ENCODE peak calls at places on chromosomes 4 and X, in ten cellular contexts. Q, S, E, V, O, W, K, M, B and H are unnamed samples. For H3K9me3, the result is how much of the 10 kb centered on the place peaks cover.

GRCh38 chr4:82898322-82899243 is 2.0 kb upstream of the THAP9 start:
- DNase-seq in E (no peak), Q (peak), K (no peak), W (no peak), V (peak), B (no peak), S (peak), O (peak), M (no peak), H (no peak)

GRCh38 chr4:150863456-150863855 is 151.6 kb downstream of the LRBA start:
- DNase-seq in O (no peak), B (no peak), E (no peak), W (no peak), M (no peak), V (no peak), K (no peak), S (no peak), Q (no peak), H (no peak)

GRCh38 chr4:38994135-38994534 is 38.1 kb downstream of the TMEM156 start:
- DNase-seq in W (no peak), M (no peak), E (no peak), K (no peak), B (no peak), O (no peak), S (no peak), V (no peak), Q (no peak), H (no peak)

GRCh38 chr4:43014266-43014665 is 121.8 kb downstream of the GRXCR1 start:
- DNase-seq in O (no peak), W (no peak), Q (no peak), E (no peak), M (no peak), V (no peak), K (no peak), B (no peak), S (no peak), H (no peak)

GRCh38 chr4:183987987-183988392 is 82.9 kb downstream of the STOX2 start:
- DNase-seq in Q (peak), S (peak), W (peak), K (no peak), O (peak), M (peak), V (peak), E (peak), B (no peak), H (peak)

GRCh38 chr4:1207603-1208265 is 35.4 kb upstream of the SPON2 start:
- DNase-seq in S (no peak), K (no peak), M (no peak), W (peak), Q (peak), V (peak), B (no peak), E (peak), O (no peak), H (peak)

GRCh38 chr4:3426465-3427133 is 15.2 kb upstream of the HGFAC start:
- DNase-seq in M (no peak), V (no peak), E (no peak), K (no peak), Q (no peak), W (no peak), B (no peak), O (no peak), S (no peak), H (no peak)

GRCh38 chrX:109902665-109903064 is 100.2 kb upstream of the TMEM164 start:
- DNase-seq in K (no peak), W (no peak), O (no peak), M (no peak), B (no peak), E (no peak), S (no peak), V (no peak), Q (peak), H (no peak)

GRCh38 chr4:189981970-189982369 is 41.3 kb downstream of the FRG1 start:
- DNase-seq in M (no peak), S (no peak), K (no peak), O (no peak), E (no peak), W (no peak), B (no peak), Q (no peak), V (no peak), H (no peak)

GRCh38 chr4:133146574-133147198 is 2.4 kb upstream of the PCDH10 start:
- DNase-seq in O (no peak), V (no peak), S (peak), M (no peak), B (no peak), W (no peak), E (no peak), K (no peak), Q (peak), H (peak)

GRCh38 chrX:8870411-8870810 is 69.2 kb upstream of the FAM9A start:
- DNase-seq in Q (peak), O (no peak), K (no peak), B (no peak), M (no peak), S (no peak), W (no peak), V (no peak), E (no peak), H (no peak)

GRCh38 chr4:145566086-145566708 is 53.0 kb upstream of the MMAA start:
- DNase-seq in M (no peak), K (no peak), B (no peak), S (no peak), V (no peak), W (no peak), E (no peak), Q (no peak), O (no peak), H (no peak)

GRCh38 chr4:94304365-94304971 is 38.2 kb downstream of the HPGDS start:
- DNase-seq in K (no peak), O (no peak), W (no peak), E (no peak), V (no peak), Q (peak), B (peak), S (peak), M (peak), H (no peak)

GRCh38 chr4:78510681-78511080 is 40.9 kb upstream of the ANXA3 start:
- DNase-seq in S (no peak), V (no peak), B (no peak), O (no peak), E (no peak), W (no peak), Q (no peak), K (no peak), M (no peak), H (no peak)

GRCh38 chr4:152972821-152973613 is 36.9 kb downstream of the FHDC1 start:
- DNase-seq in O (no peak), E (no peak), M (no peak), S (no peak), W (no peak), B (no peak), V (no peak), K (no peak), Q (peak), H (peak)

GRCh38 chrX:53186363-53186762 is 38.6 kb downstream of the KDM5C start:
- DNase-seq in Q (peak), O (no peak), E (no peak), B (no peak), W (no peak), S (no peak), M (no peak), K (no peak), V (no peak), H (no peak)

GRCh38 chr4:113921089-113921842 is 58.2 kb downstream of the ARSJ start:
- DNase-seq in Q (peak), S (no peak), V (no peak), M (no peak), K (no peak), E (no peak), O (no peak), W (no peak), B (no peak), H (no peak)

GRCh38 chrX:153845842-153846241 is 15.5 kb upstream of the PDZD4 start:
- DNase-seq in W (no peak), V (no peak), K (no peak), B (no peak), E (no peak), O (no peak), Q (no peak), S (no peak), M (no peak), H (no peak)

GRCh38 chr4:2535386-2536192 is 858 bp upstream of the FAM193A start:
- DNase-seq in E (peak), V (peak), M (no peak), Q (peak), O (peak), S (peak), K (peak), B (peak), W (peak), H (no peak)

DNA sequence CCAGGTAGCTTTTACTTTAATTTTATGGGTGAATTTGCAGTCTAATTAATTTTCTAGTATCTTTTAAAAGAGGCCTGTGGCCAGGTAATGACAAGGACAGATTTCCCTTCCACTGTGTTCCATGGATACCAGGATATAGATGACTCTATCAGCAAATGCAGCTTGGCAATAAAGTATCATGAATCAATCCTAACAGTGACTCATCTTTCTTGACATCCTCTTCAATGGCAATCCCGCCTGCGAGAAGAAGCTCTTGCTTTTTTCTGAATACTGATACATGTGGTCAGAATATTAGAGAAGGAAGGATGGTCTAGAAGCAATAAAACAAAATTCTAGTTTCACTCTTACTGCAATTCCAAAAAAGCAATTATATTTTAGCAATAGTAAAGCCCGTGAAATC is 267.8 kb downstream of the DTHD1 start:
- DNase-seq in O (no peak), E (no peak), M (peak), W (no peak), B (no peak), K (no peak), S (no peak), Q (no peak), V (no peak), H (no peak)
- H3K9me3 ChIP-seq in O (under half), E (under half), M (under half), W (under half), B (under half), K (under half), S (under half), Q (under half), V (under half), H (under half)

GRCh38 chr4:44100456-44100855 is 348.2 kb downstream of the KCTD8 start:
- DNase-seq in V (no peak), K (no peak), O (no peak), S (no peak), M (no peak), E (no peak), Q (no peak), B (no peak), W (no peak), H (no peak)

GRCh38 chr4:44098973-44099372 is 349.6 kb downstream of the KCTD8 start:
- DNase-seq in O (no peak), E (no peak), S (no peak), M (no peak), K (no peak), W (no peak), Q (no peak), V (no peak), B (no peak), H (no peak)
- H3K9me3 ChIP-seq in O (under half), E (under half), S (under half), M (under half), K (under half), W (under half), Q (under half), V (under half), B (under half), H (under half)

DNA sequence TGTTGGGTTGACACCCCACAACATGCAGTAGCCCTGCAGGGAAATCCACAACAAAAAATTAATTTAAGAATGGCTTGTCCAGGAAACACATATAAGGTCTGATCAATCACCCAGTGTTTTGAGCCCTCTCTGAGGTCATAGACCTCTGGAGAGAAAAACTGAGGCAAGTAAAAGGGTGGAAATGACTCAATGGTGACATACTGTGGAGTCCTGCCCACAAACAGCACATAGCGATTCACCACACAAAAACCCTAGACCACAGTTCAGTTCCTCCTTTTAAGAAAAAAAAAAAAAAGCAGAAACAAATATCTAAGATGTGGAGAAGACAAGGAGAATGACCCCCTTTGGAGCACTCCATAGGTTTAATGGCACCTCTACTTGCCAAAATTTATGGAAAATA is 2691.0 kb downstream of the PCDH7 start:
- DNase-seq in O (no peak), S (no peak), W (no peak), K (no peak), V (no peak), E (no peak), B (no peak), Q (peak), M (peak), H (no peak)
- H3K9me3 ChIP-seq in O (under half), S (under half), W (under half), K (under half), V (under half), E (under half), B (under half), Q (under half), M (under half), H (under half)

DNA sequence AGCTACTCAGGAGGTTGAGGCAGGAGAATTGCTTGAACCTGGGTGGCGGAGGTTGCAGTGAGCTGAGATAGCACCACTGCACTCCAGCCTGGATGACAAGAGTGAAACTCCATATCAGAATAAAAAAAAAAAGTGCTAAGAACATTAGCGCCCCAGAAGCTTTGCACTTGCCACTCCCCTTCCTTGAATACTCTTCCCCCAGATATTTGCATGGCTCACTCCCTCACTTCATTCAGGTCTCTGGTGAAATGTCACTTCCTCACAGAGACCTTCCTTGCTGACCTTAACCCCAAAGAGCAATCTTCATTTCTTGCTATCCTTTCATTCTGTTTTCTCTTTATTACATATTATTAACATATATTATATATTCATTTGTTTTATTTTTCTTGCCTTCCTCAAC is 11.3 kb downstream of the CACNA1F start:
- DNase-seq in B (no peak), W (no peak), E (no peak), K (no peak), O (no peak), M (no peak), V (no peak), S (no peak), Q (no peak), H (no peak)
- H3K9me3 ChIP-seq in B (under half), W (under half), E (under half), K (under half), O (under half), M (under half), V (under half), S (under half), Q (under half), H (under half)

GRCh38 chr4:129059028-129059427 is 34.3 kb downstream of the SCLT1 start:
- DNase-seq in Q (no peak), B (no peak), W (no peak), O (no peak), V (no peak), E (no peak), M (no peak), K (no peak), S (no peak), H (no peak)

GRCh38 chr4:129063640-129064039 is 29.7 kb downstream of the SCLT1 start:
- DNase-seq in W (no peak), B (no peak), Q (no peak), E (no peak), S (no peak), M (no peak), O (no peak), V (no peak), K (no peak), H (no peak)

GRCh38 chr4:129064717-129065116 is 28.6 kb downstream of the SCLT1 start:
- DNase-seq in B (no peak), Q (peak), M (no peak), K (no peak), W (no peak), O (no peak), S (no peak), V (no peak), E (no peak), H (no peak)

DNA sequence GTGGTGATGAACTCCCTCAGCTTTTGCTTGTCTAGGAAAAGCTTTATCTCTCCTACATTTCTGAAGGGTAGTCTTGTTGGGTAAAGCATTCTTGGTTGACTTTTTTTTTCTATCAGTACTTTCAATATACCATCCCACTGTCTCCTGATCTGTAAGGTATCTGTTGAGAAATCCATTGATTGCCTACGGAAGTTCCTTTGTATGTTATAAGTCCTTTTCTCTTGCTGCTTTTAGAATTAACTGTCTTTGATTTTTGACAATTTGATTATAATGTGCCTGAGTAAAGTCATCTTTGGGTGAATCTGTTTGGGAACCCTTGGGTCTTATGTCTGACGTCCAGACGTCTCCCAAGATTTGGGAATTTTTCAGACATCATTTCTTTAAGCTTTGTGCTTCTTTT is 30.8 kb downstream of the SCLT1 start:
- DNase-seq in B (no peak), O (no peak), W (no peak), V (no peak), S (no peak), Q (no peak), K (no peak), M (no peak), E (no peak), H (no peak)
- H3K9me3 ChIP-seq in B (under half), O (half or more), W (under half), V (under half), S (under half), Q (under half), K (under half), M (under half), E (half or more), H (under half)

GRCh38 chr4:111204807-111205206 is 581.9 kb upstream of the PITX2 start:
- DNase-seq in W (no peak), O (no peak), B (no peak), V (no peak), S (no peak), K (no peak), Q (no peak), M (no peak), E (no peak), H (no peak)
- H3K9me3 ChIP-seq in W (under half), O (under half), B (under half), V (under half), S (under half), K (under half), Q (under half), M (under half), E (under half), H (under half)

DNA sequence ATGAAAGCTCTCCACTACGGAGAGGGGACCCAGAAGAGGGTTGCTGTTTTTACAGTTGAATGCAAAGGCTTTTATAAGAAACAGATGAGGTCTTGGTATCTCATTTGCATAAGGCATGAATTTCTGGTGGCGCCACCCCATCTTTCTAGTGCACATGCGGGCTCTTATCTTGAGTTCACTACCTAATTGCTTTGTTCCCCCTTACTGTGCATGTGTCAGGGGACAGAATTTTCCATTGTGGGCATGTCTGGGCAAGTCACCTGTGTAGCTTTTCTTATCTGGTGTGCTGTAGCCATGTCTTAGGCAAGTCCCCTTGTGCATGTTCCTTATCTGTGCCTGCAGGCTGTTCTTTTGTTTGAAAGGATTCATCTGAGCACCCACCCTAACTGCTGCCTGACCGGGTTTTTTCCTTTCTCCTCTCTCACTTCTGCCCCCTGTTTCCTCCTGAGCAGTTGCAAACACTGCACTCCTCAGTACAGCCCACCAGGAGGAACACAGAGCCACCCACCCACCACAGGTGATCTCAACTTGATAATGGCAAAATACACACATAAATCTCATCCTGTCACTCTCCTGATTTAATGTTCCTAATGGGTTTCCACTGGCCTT is 29.3 kb upstream of the IL9R start:
- DNase-seq in W (no peak), B (no peak), K (no peak), V (no peak), S (peak), E (no peak), O (no peak), M (no peak), Q (no peak), H (no peak)
- H3K9me3 ChIP-seq in W (under half), B (under half), K (under half), V (under half), S (under half), E (under half), O (under half), M (under half), Q (under half), H (under half)

DNA sequence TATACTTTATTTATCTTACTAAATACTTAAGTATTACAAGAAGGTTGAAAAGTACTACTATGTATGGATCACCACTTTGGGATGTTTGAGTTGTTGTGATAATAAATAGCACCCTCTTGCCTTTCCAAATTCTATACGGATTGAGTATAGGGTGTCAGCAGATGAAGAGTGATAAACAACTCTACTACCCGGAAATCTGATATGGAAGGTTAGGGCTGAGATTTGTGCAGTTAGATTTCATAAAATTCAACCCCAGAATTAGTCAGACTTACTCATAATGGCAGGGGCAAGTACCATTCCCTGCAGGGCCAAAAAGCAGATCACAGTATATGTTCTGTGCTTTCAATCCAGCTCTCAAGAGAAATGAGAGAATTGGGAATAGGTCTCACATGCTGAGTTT is 1008.9 kb upstream of the PCDH7 start:
- DNase-seq in E (no peak), K (no peak), Q (no peak), W (no peak), S (no peak), M (no peak), O (no peak), V (no peak), B (no peak), H (no peak)
- H3K9me3 ChIP-seq in E (under half), K (under half), Q (under half), W (under half), S (under half), M (under half), O (under half), V (under half), B (under half), H (under half)